ENCODE peak calls at places on chromosomes 3 and 15, in nine cellular contexts. Y is iris pigment epithelial cell, M is mesendoderm, C is ecto neural progenitor cell, D is fibroblast of pulmonary artery, N is activated T-cell treated with anti-CD3 and anti-CD28 coated beads for 1 hour, S is activated B cell treated with CpG ODN at 0.5 μM for 24 hours, T is NCI-H510A, P is PC-3. Z is an unnamed sample.

GRCh38 chr3:56930706-56931105 is 129.0 kb upstream of the ARHGEF3 start:
- DNase-seq in Y (no peak), N (no peak), S (no peak), D (no peak), P (peak; percentile 88), M (no peak), T (no peak), C (no peak), Z (peak; percentile 26)

GRCh38 chr15:56208641-56209155 is 35.0 kb downstream of the RFX7 start:
- DNase-seq in Y (no peak), D (no peak), N (no peak), M (no peak), C (no peak), T (no peak), P (no peak), S (no peak), Z (no peak)

GRCh38 chr3:21942328-21942727 is 191.3 kb upstream of the ZNF385D start:
- DNase-seq in C (no peak), Y (peak; percentile 84), S (no peak), M (no peak), P (peak; percentile 96), D (peak; percentile 68), N (no peak), T (peak; percentile 19), Z (no peak)

GRCh38 chr3:10226293-10226692 is 22.0 kb upstream of the TATDN2 start:
- DNase-seq in T (no peak), N (no peak), C (no peak), M (no peak), D (no peak), P (no peak), Y (no peak), S (no peak), Z (no peak)

GRCh38 chr3:146020969-146021368 is 140.0 kb downstream of the PLOD2 start:
- DNase-seq in Y (no peak), D (no peak), C (no peak), P (peak; percentile 17), S (no peak), M (peak; percentile 50), T (no peak), N (no peak), Z (no peak)

GRCh38 chr3:151316267-151316991 is at the start of gene GPR87:
- DNase-seq in T (no peak), Y (peak; percentile 78), S (no peak), N (no peak), C (no peak), P (peak; percentile 95), M (peak; percentile 90), D (no peak), Z (peak; percentile 74)

GRCh38 chr15:70792171-70792573 is 28.8 kb upstream of the UACA start:
- DNase-seq in T (no peak), N (no peak), Y (peak; percentile 79), P (peak; percentile 93), M (no peak), S (no peak), D (peak; percentile 44), C (no peak), Z (peak; percentile 98)

GRCh38 chr3:51686512-51687215 is 15.6 kb downstream of the TEX264 start:
- DNase-seq in P (peak; percentile 48), S (peak; percentile 54), D (peak; percentile 69), M (peak; percentile 56), N (peak; percentile 69), Y (peak; percentile 34), C (no peak), T (no peak), Z (no peak)

GRCh38 chr3:194773666-194774455 is 88.2 kb downstream of the FAM43A start:
- DNase-seq in P (no peak), C (peak; percentile 22), D (no peak), S (no peak), Y (no peak), M (no peak), T (no peak), N (no peak), Z (no peak)

GRCh38 chr15:75989045-75989444 is 23.2 kb downstream of the NRG4 start:
- DNase-seq in M (no peak), N (no peak), Y (peak; percentile 84), D (no peak), S (no peak), T (no peak), C (no peak), P (no peak), Z (no peak)

GRCh38 chr3:68904064-68904463 is 28.3 kb downstream of the TAFA4 start:
- DNase-seq in S (no peak), N (no peak), Y (no peak), M (no peak), C (no peak), T (no peak), P (no peak), D (no peak), Z (no peak)

GRCh38 chr15:77029166-77030041 is 34.5 kb downstream of the PSTPIP1 start:
- DNase-seq in C (peak; percentile 39), T (no peak), N (no peak), S (peak; percentile 12), Y (no peak), D (no peak), P (no peak), M (no peak), Z (peak; percentile 0)

Z was measured in RCC 7860.